ENCODE peak calls at places on chromosomes 4 and X, in nine cellular contexts. K is transverse colon, M is HepG2, Z is lower leg skin, W is suprapubic skin, H is sigmoid colon, T is adrenal gland, O is heart left ventricle, C is H54. S is an unnamed sample.

GRCh38 chr4:16608123-16608522 is 290.3 kb downstream of the LDB2 start:
- DNase-seq in M (no peak), H (no peak), T (no peak), O (no peak), K (no peak), W (no peak), Z (no peak), C (no peak), S (no peak)

GRCh38 chr4:8710946-8711345 is 118.4 kb downstream of the CPZ start:
- DNase-seq in C (no peak), K (peak), O (no peak), T (no peak), Z (no peak), M (no peak), H (peak), W (peak), S (no peak)

GRCh38 chr4:650951-651883 is 22.9 kb downstream of the ATP5ME start:
- DNase-seq in M (no peak), H (no peak), T (no peak), W (no peak), C (no peak), O (peak), Z (no peak), K (no peak), S (no peak)

GRCh38 chr4:129043523-129043922 is 49.8 kb downstream of the SCLT1 start:
- DNase-seq in Z (no peak), O (no peak), C (no peak), K (no peak), M (peak), T (no peak), W (no peak), H (no peak), S (peak)

GRCh38 chrX:71650333-71650969 is 16.9 kb upstream of the LOC101059915 start:
- DNase-seq in H (no peak), Z (no peak), M (peak), O (no peak), T (no peak), W (no peak), C (no peak), K (peak), S (peak)

GRCh38 chr4:39526810-39527295 is 386 bp downstream of the UGDH start:
- DNase-seq in C (no peak), K (no peak), M (no peak), Z (peak), O (no peak), T (no peak), W (no peak), H (no peak), S (no peak)

GRCh38 chrX:106247162-106247561 is 79.1 kb downstream of the PWWP3B start:
- DNase-seq in C (no peak), K (no peak), W (no peak), M (no peak), T (no peak), Z (no peak), H (no peak), O (no peak), S (no peak)

GRCh38 chr4:60482921-60483351 is 717.2 kb upstream of the ADGRL3 start:
- DNase-seq in M (no peak), W (no peak), H (no peak), O (no peak), Z (no peak), K (no peak), T (no peak), C (no peak), S (no peak)

GRCh38 chrX:112945796-112946195 is 105.2 kb upstream of the AMOT start:
- DNase-seq in K (no peak), T (no peak), Z (no peak), O (no peak), C (no peak), M (no peak), H (no peak), W (no peak), S (no peak)

GRCh38 chrX:13494562-13494961 is 74.8 kb upstream of the EGFL6 start:
- DNase-seq in W (no peak), K (no peak), H (no peak), T (no peak), M (no peak), C (no peak), Z (no peak), O (no peak), S (no peak)

GRCh38 chr4:168981460-168981859 is 28.6 kb downstream of the CBR4 start:
- DNase-seq in C (no peak), K (no peak), W (no peak), Z (no peak), T (no peak), M (no peak), H (no peak), O (no peak), S (no peak)

GRCh38 chrX:49754238-49754857 is 58.6 kb upstream of the PAGE1 start:
- DNase-seq in M (peak), C (peak), H (peak), T (peak), W (no peak), K (peak), O (no peak), Z (peak), S (peak)

GRCh38 chr4:25524616-25525146 is 131.0 kb upstream of the SLC34A2 start:
- DNase-seq in Z (no peak), T (no peak), W (no peak), O (no peak), M (no peak), K (no peak), H (no peak), C (no peak), S (no peak)

GRCh38 chr4:122914938-122915337 is 7.5 kb downstream of the NUDT6 start:
- DNase-seq in C (no peak), K (no peak), H (no peak), O (no peak), M (no peak), Z (no peak), T (no peak), W (no peak), S (no peak)

GRCh38 chr4:94595880-94596483 is 144.2 kb downstream of the PDLIM5 start:
- DNase-seq in Z (no peak), O (no peak), W (no peak), C (no peak), H (no peak), K (no peak), M (peak), T (no peak), S (peak)

GRCh38 chr4:84697615-84698201 is 114.8 kb downstream of the CDS1 start:
- DNase-seq in H (no peak), K (no peak), C (no peak), T (no peak), O (no peak), M (no peak), W (no peak), Z (no peak), S (no peak)

GRCh38 chrX:71245159-71245558 is 8.8 kb downstream of the ZMYM3 start:
- DNase-seq in H (no peak), Z (no peak), T (peak), M (no peak), W (no peak), O (no peak), K (no peak), C (no peak), S (no peak)

GRCh38 chrX:20523626-20524312 is 257.1 kb upstream of the RPS6KA3 start:
- DNase-seq in T (no peak), C (no peak), H (no peak), M (no peak), K (no peak), Z (no peak), O (no peak), W (no peak), S (no peak)
- TF ChIP-seq POLR2A in T (no peak), C (no peak), H (no peak), M (no peak), K (no peak), Z (no peak), O (no peak), W (no peak), S (no peak)

DNA sequence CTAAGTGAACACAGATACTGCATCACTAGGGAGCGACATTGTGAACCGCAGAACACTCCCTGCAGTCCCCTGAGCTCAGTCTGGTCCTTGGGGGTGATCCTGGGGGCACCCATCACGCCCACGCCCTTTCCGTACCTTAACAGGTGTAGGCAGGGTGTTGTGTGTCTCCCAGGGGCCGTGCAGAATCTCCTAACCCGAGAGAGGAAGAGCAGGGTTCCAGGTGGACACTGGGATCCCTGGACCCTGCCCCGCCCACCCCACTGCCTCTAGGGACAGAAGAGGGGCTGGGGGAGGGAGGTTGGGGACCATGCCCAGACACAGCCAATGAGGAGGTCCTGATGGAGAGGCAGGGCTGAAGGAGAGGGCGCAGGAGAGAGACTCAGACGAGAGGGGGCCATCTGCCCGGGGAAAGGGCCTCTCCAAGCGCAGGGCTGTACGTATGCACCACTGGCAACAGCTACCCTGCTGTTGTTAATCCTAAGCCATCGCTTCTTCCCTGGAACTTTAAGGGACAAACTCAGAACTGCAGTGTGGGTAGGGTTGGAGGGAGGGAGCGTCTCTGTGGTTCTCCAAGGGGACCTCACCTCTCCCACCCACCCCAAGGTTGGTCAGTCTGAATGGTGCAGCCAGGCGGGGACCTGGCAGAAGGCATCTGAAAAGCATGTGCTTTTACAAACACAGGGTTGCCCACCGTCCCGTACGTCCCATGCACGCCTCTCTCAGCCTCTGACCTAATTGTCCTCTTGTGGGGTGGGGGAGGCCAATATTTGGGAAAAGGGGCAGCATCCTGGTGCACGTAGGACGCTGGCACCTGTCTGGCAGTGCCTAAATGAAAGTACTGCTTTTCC is 2.4 kb downstream of the P2RY8 start:
- DNase-seq in C (no peak), K (no peak), T (no peak), Z (no peak), W (peak), M (no peak), H (no peak), O (no peak), S (no peak)
- TF ChIP-seq POLR2A in C (no peak), K (no peak), T (no peak), Z (no peak), W (no peak), M (no peak), H (no peak), O (no peak), S (peak)

GRCh38 chr4:176195184-176195978 is at the start of gene SPATA4:
- DNase-seq in O (peak), Z (peak), T (peak), H (peak), K (peak), C (peak), M (peak), W (peak), S (peak)
- TF ChIP-seq POLR2A in O (peak), Z (no peak), T (peak), H (peak), K (peak), C (peak), M (no peak), W (peak), S (peak)

DNA sequence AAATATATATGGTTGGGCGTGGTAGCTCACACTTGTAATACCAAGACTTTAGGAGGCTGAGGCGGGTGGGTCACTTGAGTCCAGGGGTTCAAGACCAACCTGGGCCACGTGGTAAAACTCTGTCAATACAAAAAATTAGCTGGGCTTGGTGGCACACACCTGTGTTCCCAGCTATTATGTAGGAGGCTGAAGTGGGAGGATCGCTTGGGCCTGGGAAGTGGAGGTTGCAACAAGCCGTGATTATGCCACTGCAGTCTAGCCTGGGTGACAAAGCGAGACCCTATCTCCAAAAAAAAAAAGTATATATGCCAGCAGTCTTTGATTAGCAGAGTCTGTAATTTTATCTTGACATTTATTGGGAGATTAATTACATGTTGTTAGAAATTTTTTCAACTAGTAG is 8.7 kb downstream of the EIF2S3 start:
- DNase-seq in T (no peak), C (no peak), K (no peak), Z (no peak), W (no peak), O (no peak), H (no peak), M (no peak), S (no peak)
- TF ChIP-seq POLR2A in T (no peak), C (no peak), K (no peak), Z (no peak), W (no peak), O (no peak), H (no peak), M (no peak), S (no peak)

GRCh38 chr4:147480502-147480890 is 401 bp upstream of the EDNRA start:
- DNase-seq in W (no peak), M (no peak), T (no peak), H (no peak), K (no peak), C (no peak), O (no peak), Z (no peak), S (no peak)

GRCh38 chr4:147482281-147482680 is 1.4 kb downstream of the EDNRA start:
- DNase-seq in O (no peak), T (no peak), M (no peak), W (no peak), K (no peak), H (no peak), Z (no peak), C (no peak), S (no peak)

GRCh38 chr4:147479817-147480216 is 1.1 kb upstream of the EDNRA start:
- DNase-seq in T (peak), C (no peak), H (no peak), W (peak), O (peak), M (no peak), Z (peak), K (no peak), S (no peak)

GRCh38 chr4:147481577-147482109 is 746 bp downstream of the EDNRA start:
- DNase-seq in K (no peak), M (no peak), C (no peak), W (no peak), T (no peak), O (no peak), H (no peak), Z (no peak), S (no peak)

GRCh38 chr4:147480891-147481576 is at the start of gene EDNRA:
- DNase-seq in W (no peak), H (no peak), C (no peak), O (peak), T (peak), Z (no peak), K (no peak), M (no peak), S (no peak)
- TF ChIP-seq POLR2A in W (no peak), H (no peak), C (no peak), O (no peak), T (no peak), Z (no peak), K (no peak), M (no peak), S (no peak)

GRCh38 chrX:110317820-110318663 is at the start of gene AMMECR1:
- DNase-seq in M (peak), K (peak), T (peak), O (peak), C (peak), H (peak), Z (peak), W (peak), S (peak)
- TF ChIP-seq POLR2A in M (peak), K (peak), T (peak), O (no peak), C (peak), H (no peak), Z (no peak), W (no peak), S (peak)

GRCh38 chrX:27307546-27307945 is 155.6 kb downstream of the PPP4R3C start:
- DNase-seq in Z (no peak), O (no peak), M (no peak), K (no peak), H (no peak), T (no peak), C (no peak), W (no peak), S (no peak)
- TF ChIP-seq POLR2A in Z (no peak), O (no peak), M (no peak), K (no peak), H (no peak), T (no peak), C (no peak), W (no peak), S (no peak)

GRCh38 chrX:20412871-20413486 is 146.3 kb upstream of the RPS6KA3 start:
- DNase-seq in M (no peak), O (peak), Z (peak), C (no peak), H (no peak), T (no peak), W (peak), K (peak), S (no peak)
- TF ChIP-seq POLR2A in M (no peak), O (no peak), Z (no peak), C (no peak), H (no peak), T (no peak), W (no peak), K (no peak), S (no peak)

GRCh38 chr4:74156521-74156920 is 1.4 kb upstream of the MTHFD2L start:
- DNase-seq in Z (no peak), K (no peak), T (no peak), H (no peak), C (no peak), O (no peak), W (no peak), M (no peak), S (no peak)

GRCh38 chr4:74159397-74159709 is 1.4 kb downstream of the MTHFD2L start:
- DNase-seq in T (no peak), M (no peak), O (no peak), H (no peak), K (no peak), W (no peak), C (no peak), Z (no peak), S (no peak)

GRCh38 chr4:74157116-74157742 is 689 bp upstream of the MTHFD2L start:
- DNase-seq in O (no peak), Z (no peak), C (no peak), T (peak), H (no peak), W (no peak), K (no peak), M (peak), S (no peak)

GRCh38 chr4:74158561-74159396 is 861 bp downstream of the MTHFD2L start:
- DNase-seq in W (no peak), K (no peak), H (no peak), O (no peak), M (no peak), Z (no peak), C (no peak), T (no peak), S (peak)

GRCh38 chr4:74157743-74158560 is at the start of gene MTHFD2L:
- DNase-seq in W (peak), T (peak), M (peak), K (peak), O (peak), Z (peak), H (peak), C (peak), S (peak)
- TF ChIP-seq POLR2A in W (peak), T (peak), M (peak), K (peak), O (no peak), Z (no peak), H (peak), C (peak), S (peak)

S was measured in erythroblast.